ENCODE peak calls at places on chromosome 15, in ten cellular contexts. Z is Panc1, K is AG04449, P is astrocyte of the spinal cord, W is dorsolateral prefrontal cortex, J is AG04450, T is fibroblast of lung, V is body of pancreas, I is transverse colon, S is left lung. G is an unnamed sample.

GRCh38 chr15:23497710-23498111 is 50.7 kb upstream of the GOLGA6L2 start:
- DNase-seq in V (no peak), J (no peak), I (no peak), T (no peak), K (no peak), S (no peak), Z (peak; percentile 5), P (no peak), W (no peak), G (peak; percentile 0)

GRCh38 chr15:56913670-56914069 is 4.8 kb upstream of the TCF12 start:
- DNase-seq in V (no peak), Z (no peak), I (no peak), P (peak; percentile 45), T (peak; percentile 86), S (no peak), W (no peak), J (no peak), K (no peak), G (no peak)

GRCh38 chr15:60526127-60526616 is 47.2 kb upstream of the ICE2 start:
- DNase-seq in I (no peak), S (no peak), P (no peak), T (no peak), J (no peak), Z (no peak), K (no peak), W (no peak), V (peak; percentile 37), G (no peak)

GRCh38 chr15:86362556-86362955 is 282.9 kb downstream of the AGBL1 start:
- DNase-seq in T (peak; percentile 81), K (no peak), P (peak; percentile 51), I (no peak), Z (no peak), J (no peak), W (no peak), V (no peak), S (no peak), G (no peak)

GRCh38 chr15:69760890-69761568 is 308.4 kb downstream of the RPLP1 start:
- DNase-seq in T (peak; percentile 99), Z (peak; percentile 17), J (peak; percentile 93), K (peak; percentile 96), W (no peak), S (peak; percentile 78), I (peak; percentile 34), V (peak; percentile 25), P (peak; percentile 98), G (peak; percentile 82)

GRCh38 chr15:37698679-37699078 is 235.8 kb upstream of the TMCO5A start:
- DNase-seq in Z (no peak), T (peak; percentile 10), S (no peak), P (no peak), W (no peak), I (no peak), K (no peak), J (no peak), V (no peak), G (no peak)

GRCh38 chr15:85755942-85756341 is 38.8 kb downstream of the KLHL25 start:
- DNase-seq in W (no peak), P (no peak), T (no peak), S (peak; percentile 22), Z (no peak), I (peak; percentile 2), K (no peak), J (no peak), V (peak; percentile 1), G (no peak)

GRCh38 chr15:47685141-47685870 is 32.0 kb upstream of the SEMA6D start:
- DNase-seq in W (no peak), S (no peak), I (no peak), P (no peak), T (no peak), Z (no peak), K (no peak), J (no peak), V (no peak), G (no peak)

GRCh38 chr15:77118787-77119410 is 48.0 kb upstream of the TSPAN3 start:
- DNase-seq in W (no peak), T (peak; percentile 68), V (peak; percentile 47), K (no peak), J (peak; percentile 54), S (no peak), Z (peak; percentile 45), I (peak; percentile 38), P (peak; percentile 81), G (peak; percentile 63)

GRCh38 chr15:98277602-98278001 is 317.1 kb downstream of the ARRDC4 start:
- DNase-seq in K (no peak), S (no peak), T (no peak), I (no peak), P (no peak), V (no peak), J (no peak), W (no peak), Z (no peak), G (no peak)

GRCh38 chr15:85754993-85755392 is 39.7 kb downstream of the KLHL25 start:
- DNase-seq in J (no peak), W (peak; percentile 31), Z (no peak), V (peak; percentile 62), I (no peak), K (no peak), T (no peak), S (peak; percentile 32), P (no peak), G (peak; percentile 14)

GRCh38 chr15:54089776-54090175 is 111.5 kb downstream of the UNC13C start:
- DNase-seq in J (no peak), P (no peak), W (no peak), K (no peak), S (no peak), T (no peak), V (no peak), I (no peak), Z (no peak), G (no peak)

GRCh38 chr15:60471314-60471713 is 7.6 kb downstream of the ICE2 start:
- DNase-seq in I (no peak), W (no peak), K (no peak), P (no peak), Z (no peak), S (no peak), J (no peak), T (no peak), V (no peak), G (no peak)

GRCh38 chr15:32844118-32844711 is 126.4 kb downstream of the GREM1 start:
- DNase-seq in I (no peak), V (no peak), K (no peak), W (no peak), Z (no peak), S (no peak), P (peak; percentile 65), J (no peak), T (peak; percentile 35), G (no peak)
- TF ChIP-seq CTCF in I (peak; percentile 62), V (peak; percentile 46), K (peak; percentile 48), W (peak; percentile 63), Z (peak; percentile 72), S (peak; percentile 73), P (peak; percentile 70), J (peak; percentile 69), T (peak; percentile 73), G (peak; percentile 51)

DNA sequence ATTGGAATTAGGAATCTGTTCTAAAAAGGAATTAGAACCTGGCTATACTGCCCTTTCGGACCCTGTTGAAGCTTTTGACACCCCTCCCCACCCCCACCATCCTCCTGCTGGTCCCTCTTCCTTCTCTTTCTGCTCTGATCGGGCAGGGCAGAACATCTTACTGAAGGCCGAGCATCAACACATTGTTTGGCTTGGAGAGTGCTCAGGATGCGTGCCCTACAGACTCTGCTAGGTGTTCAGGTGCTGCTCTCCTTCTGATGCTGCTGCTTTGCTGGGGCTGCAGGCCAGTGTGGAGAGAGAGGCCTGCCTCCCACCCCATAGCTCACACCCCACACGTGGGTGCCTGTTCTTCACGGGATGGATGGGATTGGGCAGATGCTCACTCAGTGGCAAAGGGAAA is 89.7 kb upstream of the ONECUT1 start:
- DNase-seq in P (no peak), V (no peak), W (no peak), J (no peak), Z (no peak), I (no peak), S (no peak), K (no peak), T (no peak), G (no peak)
- H3K4me3 ChIP-seq in P (no peak overlapping the region), V (no peak overlapping the region), W (no peak overlapping the region), J (no peak overlapping the region), Z (no peak overlapping the region), I (no peak overlapping the region), S (no peak overlapping the region), K (no peak overlapping the region), T (no peak overlapping the region), G (no peak overlapping the region)

GRCh38 chr15:35107122-35107521 is 22.0 kb upstream of the NANOGP8 start:
- DNase-seq in T (no peak), K (no peak), P (no peak), W (no peak), J (no peak), S (no peak), Z (no peak), V (no peak), I (no peak), G (no peak)
- TF ChIP-seq CTCF in T (no peak), K (no peak), P (no peak), W (no peak), J (no peak), S (no peak), Z (no peak), V (no peak), I (no peak), G (no peak)

GRCh38 chr15:74656935-74657535 is 38.8 kb downstream of the EDC3 start:
- DNase-seq in T (no peak), W (no peak), J (no peak), S (no peak), P (no peak), K (no peak), I (no peak), Z (no peak), V (peak; percentile 14), G (no peak)

GRCh38 chr15:74653426-74654082 is 37.9 kb downstream of the CLK3 start:
- DNase-seq in W (no peak), S (no peak), Z (no peak), K (no peak), P (peak; percentile 63), I (peak; percentile 69), T (peak; percentile 88), V (no peak), J (no peak), G (peak; percentile 86)

GRCh38 chr15:74655424-74655823 is 39.8 kb downstream of the CLK3 start:
- DNase-seq in T (peak; percentile 62), S (no peak), P (peak; percentile 53), K (no peak), V (no peak), W (no peak), J (no peak), Z (no peak), I (no peak), G (no peak)

GRCh38 chr15:74648051-74648622 is 32.5 kb downstream of the CLK3 start:
- DNase-seq in Z (no peak), V (no peak), I (no peak), K (no peak), T (no peak), S (no peak), W (no peak), P (no peak), J (no peak), G (no peak)

DNA sequence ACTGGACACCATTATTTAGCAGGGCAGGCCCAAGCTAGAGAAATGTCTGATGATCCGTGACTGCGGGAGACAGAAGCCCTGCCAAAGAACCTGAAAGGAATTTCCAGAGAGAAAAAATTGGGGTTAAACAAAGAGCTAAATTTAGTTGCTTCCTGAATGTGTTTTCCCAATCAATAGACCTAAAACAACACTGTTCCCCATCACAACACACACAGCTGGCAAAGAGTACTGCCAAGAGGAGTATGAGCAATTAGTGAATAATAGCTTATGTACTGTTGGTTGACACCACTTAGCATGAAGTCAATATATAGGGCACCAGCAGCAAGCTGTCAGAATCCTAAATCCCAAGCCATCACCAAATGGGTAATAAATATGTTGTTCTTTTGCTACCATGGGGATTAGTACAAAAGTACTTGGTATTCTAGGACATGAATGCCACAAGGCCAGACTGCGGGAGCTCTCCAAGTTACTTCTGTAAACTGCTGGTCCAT is 35.7 kb downstream of the CLK3 start:
- DNase-seq in J (no peak), I (no peak), T (peak; percentile 65), W (no peak), Z (no peak), K (no peak), V (peak; percentile 22), P (peak; percentile 34), S (no peak), G (no peak)
- H3K4me3 ChIP-seq in J (no peak overlapping the region), I (no peak overlapping the region), T (no peak overlapping the region), W (no peak overlapping the region), Z (no peak overlapping the region), K (no peak overlapping the region), V (no peak overlapping the region), P (no peak overlapping the region), S (no peak overlapping the region), G (no peak overlapping the region)

G was measured in HFF-Myc.